ENCODE peak calls at places on chromosomes 13 and 19, in nine cellular contexts. G, U, P, W, I, H, F, X and B are unnamed samples.

GRCh38 chr19:13778398-13778797 is 4.1 kb downstream of the C19orf53 start:
- DNase-seq in I (no peak), U (peak; percentile 66), F (no peak), H (no peak), G (no peak), P (no peak), X (no peak), W (no peak), B (no peak)

GRCh38 chr13:98083936-98084335 is 59.0 kb upstream of the FARP1 start:
- DNase-seq in F (no peak), X (no peak), P (no peak), I (no peak), H (no peak), U (no peak), G (no peak), W (no peak), B (no peak)

GRCh38 chr19:18905520-18906236 is 9.7 kb upstream of the CERS1 start:
- DNase-seq in W (no peak), I (no peak), H (peak; percentile 41), G (no peak), X (no peak), P (no peak), F (no peak), U (no peak), B (no peak)

GRCh38 chr19:14050512-14050911 is 11.4 kb downstream of the PALM3 start:
- DNase-seq in X (no peak), U (no peak), I (no peak), H (no peak), G (no peak), W (no peak), P (no peak), F (no peak), B (no peak)

GRCh38 chr19:13058951-13059660 is 43.6 kb downstream of the LYL1 start:
- DNase-seq in P (no peak), G (no peak), H (no peak), I (no peak), U (no peak), X (no peak), W (no peak), F (no peak), B (no peak)

GRCh38 chr13:22938576-22938975 is 242.2 kb upstream of the SGCG start:
- DNase-seq in U (no peak), G (no peak), I (no peak), W (no peak), P (no peak), H (no peak), X (no peak), F (no peak), B (no peak)

GRCh38 chr19:17346109-17346671 is 8.8 kb downstream of the GTPBP3 start:
- DNase-seq in H (peak; percentile 85), P (peak; percentile 82), I (peak; percentile 66), U (peak; percentile 85), W (peak; percentile 82), F (no peak), G (peak; percentile 63), X (no peak), B (no peak)

GRCh38 chr13:45961468-45961867 is 91.1 kb downstream of the ZC3H13 start:
- DNase-seq in W (no peak), I (no peak), F (no peak), P (no peak), G (no peak), X (no peak), H (no peak), U (no peak), B (no peak)

GRCh38 chr19:49862411-49863253 is 4.7 kb downstream of the PNKP start:
- DNase-seq in I (peak; percentile 8), W (no peak), F (no peak), P (peak; percentile 18), H (peak; percentile 51), G (no peak), X (no peak), U (peak; percentile 61), B (no peak)

GRCh38 chr13:100344544-100344943 is 244.0 kb downstream of the GGACT start:
- DNase-seq in I (no peak), W (no peak), G (no peak), X (no peak), H (no peak), U (no peak), P (no peak), F (no peak), B (no peak)

GRCh38 chr19:58353717-58354477 is 605 bp upstream of the A1BG start:
- DNase-seq in G (no peak), W (no peak), X (no peak), H (no peak), U (no peak), P (no peak), I (no peak), F (no peak), B (no peak)

GRCh38 chr19:43265664-43266025 is 3.7 kb downstream of the PSG9 start:
- DNase-seq in P (no peak), H (no peak), X (no peak), G (no peak), F (no peak), U (no peak), W (no peak), I (no peak), B (no peak)

GRCh38 chr13:31882794-31883193 is 143.5 kb downstream of the RXFP2 start:
- DNase-seq in P (no peak), U (no peak), H (no peak), I (no peak), G (no peak), F (no peak), X (no peak), W (no peak), B (no peak)

GRCh38 chr19:30790048-30790680 is 418.0 kb downstream of the ZNF536 start:
- DNase-seq in X (no peak), G (no peak), U (no peak), P (no peak), H (no peak), W (no peak), I (no peak), F (no peak), B (no peak)

GRCh38 chr13:46748300-46748699 is 48.7 kb downstream of the ESD start:
- DNase-seq in G (no peak), F (no peak), W (no peak), H (no peak), I (no peak), X (no peak), P (no peak), U (no peak), B (no peak)

GRCh38 chr19:31110331-31110730 is 238.9 kb downstream of the TSHZ3 start:
- DNase-seq in X (no peak), W (no peak), P (peak; percentile 23), G (peak; percentile 22), H (no peak), I (no peak), U (no peak), F (no peak), B (no peak)

GRCh38 chr19:18068395-18068794 is 18.3 kb downstream of the IL12RB1 start:
- DNase-seq in P (no peak), F (no peak), W (no peak), U (no peak), G (no peak), I (no peak), X (no peak), H (no peak), B (no peak)

GRCh38 chr19:3867971-3868769 is 668 bp downstream of the ZFR2 start:
- DNase-seq in G (no peak), U (no peak), I (no peak), X (no peak), F (no peak), W (no peak), P (no peak), H (no peak), B (no peak)

DNA sequence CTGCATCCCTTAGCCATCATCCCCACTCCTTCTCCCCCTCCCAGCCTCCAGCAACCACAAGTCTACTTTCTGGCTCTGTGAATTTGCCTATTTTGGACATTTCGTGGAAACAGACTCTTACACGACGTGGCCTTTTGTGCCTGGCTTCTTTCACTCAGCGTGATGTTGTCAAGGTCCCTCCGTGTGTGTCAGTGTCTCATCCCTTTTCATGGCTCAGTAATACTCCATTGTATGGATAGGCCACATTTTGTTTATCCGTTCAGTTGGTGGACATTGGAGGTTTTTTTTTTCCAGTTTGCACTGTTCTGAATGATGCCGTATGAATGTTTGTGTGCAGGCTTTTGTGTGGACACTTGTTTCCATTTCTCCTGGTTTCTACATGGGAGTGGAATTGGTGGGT is 38.0 kb downstream of the BICRA start:
- DNase-seq in U (no peak), W (no peak), I (no peak), G (no peak), P (no peak), F (no peak), H (no peak), X (no peak), B (no peak)
- H3K27ac ChIP-seq in U (no peak overlapping the region), W (no peak overlapping the region), I (no peak overlapping the region), G (no peak overlapping the region), P (no peak overlapping the region), F (no peak overlapping the region), H (no peak overlapping the region), X (no peak overlapping the region), B (no peak overlapping the region)

GRCh38 chr13:29449726-29450125 is 145.8 kb downstream of the SLC7A1 start:
- DNase-seq in P (no peak), U (no peak), W (no peak), G (no peak), H (no peak), F (no peak), I (no peak), X (no peak), B (no peak)
- H3K27ac ChIP-seq in P (no peak overlapping the region), U (no peak overlapping the region), W (no peak overlapping the region), G (no peak overlapping the region), H (no peak overlapping the region), F (no peak overlapping the region), I (no peak overlapping the region), X (no peak overlapping the region), B (no peak overlapping the region)

GRCh38 chr13:114102521-114103288 is 29.7 kb downstream of the RASA3 start:
- DNase-seq in G (peak; percentile 19), I (no peak), H (peak; percentile 39), X (no peak), U (peak; percentile 50), F (no peak), W (no peak), P (peak; percentile 15), B (no peak)
- H3K27ac ChIP-seq in G (no peak overlapping the region), I (no peak overlapping the region), H (no peak overlapping the region), X (no peak overlapping the region), U (peak overlapping the region; percentile 75), F (no peak overlapping the region), W (no peak overlapping the region), P (no peak overlapping the region), B (no peak overlapping the region)

GRCh38 chr19:34481861-34482379 is 362 bp downstream of the WTIP start:
- DNase-seq in I (no peak), P (no peak), X (no peak), G (no peak), W (no peak), H (no peak), U (peak; percentile 52), F (no peak), B (no peak)
- H3K27ac ChIP-seq in I (peak overlapping the region; percentile 47), P (peak overlapping the region; percentile 77), X (peak overlapping the region; percentile 54), G (peak overlapping the region; percentile 96), W (peak overlapping the region; percentile 85), H (no peak overlapping the region), U (peak overlapping the region; percentile 60), F (peak overlapping the region; percentile 18), B (no peak overlapping the region)

GRCh38 chr19:47093841-47094240 is 19.7 kb downstream of the ZC3H4 start:
- DNase-seq in G (no peak), H (no peak), I (no peak), W (no peak), F (no peak), P (no peak), U (peak; percentile 67), X (no peak), B (no peak)
- H3K27ac ChIP-seq in G (peak overlapping the region; percentile 81), H (peak overlapping the region; percentile 87), I (peak overlapping the region; percentile 95), W (peak overlapping the region; percentile 84), F (peak overlapping the region; percentile 90), P (no peak overlapping the region), U (peak overlapping the region; percentile 69), X (peak overlapping the region; percentile 21), B (no peak overlapping the region)